ENCODE peak calls at places on chromosome 10, in ten cellular contexts. P is astrocyte of the spinal cord; T is pancreas; D is thoracic aorta; I is brain microvascular endothelial cell; C is astrocyte of the cerebellum; O is hepatocyte; G is HFF-Myc; Y is neural progenitor cell; J is CD8-positive, alpha-beta T cell. U is an unnamed sample.

GRCh38 chr10:48460148-48460545 is 144.7 kb downstream of the ARHGAP22 start:
- DNase-seq in C (no peak), P (no peak), J (no peak), T (no peak), I (no peak), G (no peak), D (no peak), O (no peak), Y (no peak), U (no peak)

GRCh38 chr10:102261196-102261595 is 15.9 kb downstream of the GBF1 start:
- DNase-seq in I (no peak), T (no peak), J (no peak), Y (no peak), G (no peak), D (no peak), P (no peak), O (no peak), C (no peak), U (no peak)

GRCh38 chr10:29731760-29732159 is 97.0 kb upstream of the SVIL start:
- DNase-seq in G (no peak), Y (peak; percentile 56), J (no peak), I (no peak), P (no peak), O (peak; percentile 22), D (no peak), T (no peak), C (no peak), U (no peak)

GRCh38 chr10:68950598-68950997 is 5.4 kb upstream of the DDX21 start:
- DNase-seq in T (no peak), J (no peak), G (no peak), D (no peak), O (no peak), I (no peak), Y (no peak), C (no peak), P (no peak), U (no peak)

GRCh38 chr10:99560277-99561126 is 27.8 kb downstream of the NKX2-3 start:
- DNase-seq in G (peak; percentile 19), P (peak; percentile 23), D (no peak), O (peak; percentile 83), Y (peak; percentile 88), J (peak; percentile 53), C (no peak), I (peak; percentile 12), T (no peak), U (peak; percentile 64)

GRCh38 chr10:12703813-12704212 is 297.7 kb downstream of the CCDC3 start:
- DNase-seq in D (no peak), P (peak; percentile 83), I (peak; percentile 70), C (peak; percentile 62), T (no peak), J (no peak), Y (no peak), G (peak; percentile 53), O (no peak), U (peak; percentile 84)

GRCh38 chr10:80090120-80090519 is 11.7 kb downstream of the TMEM254 start:
- DNase-seq in G (no peak), J (no peak), D (no peak), P (no peak), Y (no peak), T (no peak), C (no peak), O (no peak), I (no peak), U (no peak)

GRCh38 chr10:89540550-89540949 is 5.2 kb upstream of the SLC16A12 start:
- DNase-seq in J (no peak), G (no peak), D (no peak), I (peak; percentile 43), C (no peak), O (no peak), P (peak; percentile 52), Y (no peak), T (no peak), U (peak; percentile 74)

GRCh38 chr10:122475130-122475529 is 13.8 kb downstream of the HTRA1 start:
- DNase-seq in D (peak; percentile 38), P (no peak), T (no peak), Y (no peak), I (no peak), O (no peak), J (no peak), G (no peak), C (no peak), U (no peak)

GRCh38 chr10:74213571-74214162 is 62.6 kb downstream of the ADK start:
- DNase-seq in T (no peak), Y (no peak), I (peak; percentile 42), C (peak; percentile 35), G (no peak), P (peak; percentile 63), D (no peak), O (peak; percentile 18), J (peak; percentile 67), U (peak; percentile 61)

GRCh38 chr10:51892965-51893658 is 193.7 kb upstream of the CSTF2T start:
- DNase-seq in Y (peak; percentile 83), D (no peak), G (no peak), J (no peak), C (no peak), T (no peak), P (no peak), I (peak; percentile 16), O (no peak), U (peak; percentile 41)

GRCh38 chr10:29237786-29238185 is 51.1 kb upstream of the LYZL1 start:
- DNase-seq in D (no peak), T (no peak), G (no peak), P (no peak), O (no peak), J (no peak), I (no peak), Y (no peak), C (no peak), U (no peak)

GRCh38 chr10:58475322-58476277 is 37.1 kb upstream of the BICC1 start:
- DNase-seq in Y (no peak), T (no peak), P (peak; percentile 88), I (peak; percentile 71), J (no peak), D (no peak), O (no peak), C (peak; percentile 58), G (no peak), U (peak; percentile 79)

GRCh38 chr10:26438534-26439269 is 561 bp downstream of the APBB1IP start:
- DNase-seq in J (peak; percentile 83), P (no peak), D (no peak), C (no peak), T (peak; percentile 58), G (no peak), Y (peak; percentile 35), O (peak; percentile 9), I (no peak), U (peak; percentile 25)

GRCh38 chr10:31975157-31975765 is 46.6 kb upstream of the ARHGAP12 start:
- DNase-seq in O (no peak), D (no peak), Y (peak; percentile 21), J (no peak), I (no peak), G (no peak), P (no peak), T (no peak), C (no peak), U (no peak)

GRCh38 chr10:75607576-75607975 is 176.2 kb downstream of the LRMDA start:
- DNase-seq in I (no peak), D (no peak), G (no peak), T (no peak), O (no peak), J (no peak), P (no peak), Y (no peak), C (no peak), U (no peak)

GRCh38 chr10:75600833-75601232 is 169.4 kb downstream of the LRMDA start:
- DNase-seq in O (no peak), Y (no peak), C (no peak), G (no peak), J (no peak), D (no peak), I (no peak), T (no peak), P (no peak), U (no peak)

GRCh38 chr10:75606203-75606779 is 174.9 kb downstream of the LRMDA start:
- DNase-seq in O (no peak), D (no peak), C (no peak), J (no peak), Y (no peak), P (peak; percentile 10), I (no peak), T (no peak), G (no peak), U (no peak)

GRCh38 chr10:75599875-75600648 is 168.6 kb downstream of the LRMDA start:
- DNase-seq in C (no peak), I (no peak), Y (no peak), G (no peak), D (no peak), P (no peak), T (no peak), J (no peak), O (no peak), U (no peak)

DNA sequence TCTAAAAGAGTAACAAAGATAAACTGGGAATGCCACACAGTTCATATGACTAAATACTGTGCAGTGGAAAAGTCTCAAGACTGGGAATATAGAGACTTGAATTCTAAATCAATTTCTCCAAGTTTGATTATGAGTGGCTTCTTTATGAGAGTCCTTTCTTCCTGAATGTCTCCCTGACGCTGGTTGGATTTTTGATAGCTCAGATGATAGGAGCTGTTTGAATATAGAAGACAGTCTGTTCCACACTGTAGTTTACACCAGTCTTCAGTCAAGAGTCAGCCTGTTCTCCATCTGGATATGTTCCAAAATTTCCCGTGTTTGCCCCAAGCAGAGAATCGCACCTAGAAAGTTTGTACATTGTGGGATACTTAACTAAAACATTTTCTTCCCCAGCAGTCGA is 173.7 kb downstream of the LRMDA start:
- DNase-seq in Y (no peak), T (no peak), D (no peak), O (no peak), P (no peak), C (no peak), G (no peak), I (no peak), J (no peak), U (no peak)
- H3K4me3 ChIP-seq in Y (no peak overlapping the region), T (no peak overlapping the region), D (no peak overlapping the region), O (no peak overlapping the region), P (no peak overlapping the region), C (no peak overlapping the region), G (no peak overlapping the region), I (no peak overlapping the region), J (no peak overlapping the region), U (no peak overlapping the region)

GRCh38 chr10:6050801-6051445 is 11.2 kb downstream of the IL2RA start:
- DNase-seq in J (peak; percentile 86), O (peak; percentile 27), G (peak; percentile 14), Y (no peak), T (peak; percentile 62), D (no peak), P (peak; percentile 28), I (peak; percentile 12), C (no peak), U (peak; percentile 65)
- TF ChIP-seq CTCF in J (peak; percentile 18), O (no peak), G (peak; percentile 22), Y (peak; percentile 17), T (no peak), D (no peak), P (peak; percentile 17), I (peak; percentile 25), C (no peak), U (peak; percentile 25)

GRCh38 chr10:34698248-34698831 is 116.8 kb downstream of the PARD3 start:
- DNase-seq in D (no peak), C (no peak), I (no peak), O (no peak), T (no peak), G (no peak), J (no peak), Y (no peak), P (no peak), U (no peak)
- H3K4me3 ChIP-seq in D (no peak overlapping the region), C (no peak overlapping the region), I (no peak overlapping the region), O (no peak overlapping the region), T (no peak overlapping the region), G (no peak overlapping the region), J (no peak overlapping the region), Y (no peak overlapping the region), P (no peak overlapping the region), U (no peak overlapping the region)

GRCh38 chr10:97596101-97597055 is 6.9 kb downstream of the C10orf62 start:
- DNase-seq in C (peak; percentile 74), P (peak; percentile 88), D (peak; percentile 63), Y (no peak), G (peak; percentile 48), I (peak; percentile 76), O (peak; percentile 61), J (no peak), T (no peak), U (peak; percentile 89)
- TF ChIP-seq CTCF in C (no peak), P (peak; percentile 5), D (no peak), Y (no peak), G (no peak), I (peak; percentile 27), O (no peak), J (no peak), T (no peak), U (no peak)